ENCODE peak calls at places on chromosomes 7 and 10, in ten cellular contexts. S, X, K, J, V, P, D, U, O and G are unnamed samples.

GRCh38 chr7:159097661-159098423 is 46.8 kb downstream of the VIPR2 start:
- DNase-seq in D (no peak), V (no peak), X (no peak), J (no peak), P (no peak), S (no peak), K (no peak), U (no peak), O (no peak), G (no peak)

GRCh38 chr10:24952146-24952700 is at the start of gene PRTFDC1:
- DNase-seq in P (peak), K (peak), O (no peak), J (peak), V (peak), X (peak), D (no peak), U (peak), S (peak), G (no peak)

GRCh38 chr7:77393954-77394353 is 22.2 kb downstream of the GSAP start:
- DNase-seq in D (no peak), X (no peak), V (no peak), P (no peak), S (no peak), J (no peak), O (no peak), U (no peak), K (no peak), G (no peak)

GRCh38 chr7:34123316-34123715 is 218.0 kb downstream of the BMPER start:
- DNase-seq in S (no peak), V (no peak), O (no peak), K (no peak), P (no peak), J (no peak), U (no peak), D (no peak), X (no peak), G (no peak)

GRCh38 chr10:28853195-28853594 is 175.9 kb downstream of the BAMBI start:
- DNase-seq in K (no peak), D (no peak), O (no peak), S (no peak), J (peak), X (no peak), V (no peak), U (no peak), P (no peak), G (no peak)

GRCh38 chr7:46397591-46397990 is 476.5 kb upstream of the IGFBP3 start:
- DNase-seq in U (no peak), S (no peak), P (no peak), V (no peak), K (no peak), D (no peak), O (no peak), X (no peak), J (no peak), G (no peak)

GRCh38 chr10:110901954-110902819 is 16.8 kb downstream of the BBIP1 start:
- DNase-seq in J (peak), U (no peak), V (no peak), D (no peak), O (no peak), X (no peak), P (no peak), K (no peak), S (no peak), G (no peak)

GRCh38 chr7:115707236-115707635 is 323.3 kb downstream of the TFEC start:
- DNase-seq in K (peak), X (no peak), D (no peak), O (no peak), V (no peak), S (peak), P (peak), U (peak), J (peak), G (peak)

GRCh38 chr7:158957507-158957900 is 101.1 kb downstream of the DYNC2I1 start:
- DNase-seq in U (no peak), J (no peak), X (no peak), V (peak), P (no peak), D (no peak), O (no peak), S (no peak), K (peak), G (peak)

GRCh38 chr7:17580141-17580540 is 281.7 kb downstream of the AHR start:
- DNase-seq in D (no peak), X (peak), V (no peak), P (no peak), K (no peak), S (no peak), U (no peak), O (no peak), J (peak), G (no peak)

GRCh38 chr7:29345590-29345989 is 151.0 kb downstream of the CHN2 start:
- DNase-seq in U (peak), V (peak), D (no peak), X (peak), K (peak), P (peak), J (peak), O (no peak), S (peak), G (no peak)